ENCODE peak calls at places on chromosomes 3 and 15, in five cellular contexts. F is neural progenitor cell; J is GM12865; U is stomach; P is activated CD8-positive, alpha-beta T cell treated with anti-CD3 and anti-CD28 coated beads for 36 hours. D is an unnamed sample.

GRCh38 chr3:46297658-46298423 is 55.6 kb downstream of the CCR3 start:
- DNase-seq in U (no peak), J (peak; percentile 37), F (no peak), P (no peak), D (no peak)

GRCh38 chr3:73508330-73508954 is 116.3 kb downstream of the PDZRN3 start:
- DNase-seq in J (peak; percentile 70), P (peak; percentile 46), F (peak; percentile 83), U (peak; percentile 59), D (peak; percentile 56)

GRCh38 chr3:12442654-12443501 is 41.4 kb upstream of the TSEN2 start:
- DNase-seq in F (no peak), U (no peak), J (no peak), P (no peak), D (no peak)

GRCh38 chr3:188025555-188025954 is 128.4 kb upstream of the LPP start:
- DNase-seq in J (no peak), P (no peak), U (no peak), F (no peak), D (no peak)

GRCh38 chr15:28960979-28961378 is 75.2 kb downstream of the APBA2 start:
- DNase-seq in U (no peak), P (no peak), F (no peak), J (no peak), D (no peak)

GRCh38 chr3:64291345-64291744 is 66.1 kb upstream of the PRICKLE2 start:
- DNase-seq in U (no peak), P (no peak), J (no peak), F (no peak), D (no peak)

GRCh38 chr3:153043729-153044314 is 118.2 kb upstream of the RAP2B start:
- DNase-seq in U (no peak), F (no peak), P (no peak), J (no peak), D (no peak)

GRCh38 chr3:131110087-131110486 is 83.4 kb downstream of the NEK11 start:
- DNase-seq in U (no peak), F (no peak), J (no peak), P (no peak), D (no peak)

GRCh38 chr3:149768704-149769103 is 16.4 kb upstream of the COMMD2 start:
- DNase-seq in U (no peak), J (no peak), F (no peak), P (no peak), D (no peak)

GRCh38 chr15:90402230-90402629 is 14.2 kb downstream of the IQGAP1 start:
- DNase-seq in U (no peak), P (no peak), J (no peak), F (no peak), D (no peak)

GRCh38 chr15:100083572-100083971 is 258.2 kb downstream of the ADAMTS17 start:
- DNase-seq in F (no peak), P (no peak), J (no peak), U (no peak), D (no peak)

GRCh38 chr3:123935830-123936229 is 25.2 kb downstream of the CCDC14 start:
- DNase-seq in F (no peak), P (no peak), U (no peak), J (no peak), D (no peak)

GRCh38 chr15:74780983-74781672 is 752 bp upstream of the CSK start:
- DNase-seq in F (no peak), J (peak; percentile 73), U (no peak), P (peak; percentile 73), D (no peak)

GRCh38 chr15:84869510-84869909 is 15.0 kb upstream of the SLC28A1 start:
- DNase-seq in J (no peak), P (no peak), U (no peak), F (no peak), D (no peak)

GRCh38 chr3:50193746-50194127 is 2.3 kb downstream of the GNAT1 start:
- DNase-seq in U (no peak), P (no peak), F (no peak), J (no peak), D (no peak)

GRCh38 chr3:58000713-58001467 is 7.3 kb upstream of the FLNB start:
- DNase-seq in U (no peak), P (no peak), F (no peak), J (no peak), D (no peak)

GRCh38 chr3:14254812-14255702 is 76.4 kb downstream of the LSM3 start:
- DNase-seq in J (no peak), F (no peak), P (no peak), U (no peak), D (no peak)

GRCh38 chr15:70198441-70199123 is 100.9 kb upstream of the TLE3 start:
- DNase-seq in J (peak; percentile 10), F (no peak), U (no peak), P (no peak), D (no peak)

GRCh38 chr3:14532691-14533456 is 7.3 kb downstream of the GRIP2 start:
- DNase-seq in J (no peak), P (no peak), F (peak; percentile 52), U (peak; percentile 94), D (no peak)

GRCh38 chr3:42012378-42012934 is 50.6 kb upstream of the ULK4 start:
- DNase-seq in F (no peak), U (no peak), J (no peak), P (peak; percentile 11), D (no peak)

GRCh38 chr15:31361764-31362120 is 35.1 kb downstream of the KLF13 start:
- DNase-seq in P (no peak), J (no peak), F (peak; percentile 11), U (no peak), D (no peak)

GRCh38 chr3:27888562-27888961 is 166.4 kb upstream of the EOMES start:
- DNase-seq in F (peak; percentile 15), P (no peak), U (no peak), J (no peak), D (no peak)

GRCh38 chr15:97598353-97598798 is 362.1 kb upstream of the ARRDC4 start:
- DNase-seq in P (no peak), J (no peak), U (no peak), F (no peak), D (no peak)

GRCh38 chr3:134597390-134597975 is 53.3 kb downstream of the KY start:
- DNase-seq in U (no peak), P (no peak), F (no peak), J (no peak), D (no peak)

GRCh38 chr3:47799733-47800132 is 3.2 kb upstream of the DHX30 start:
- DNase-seq in F (peak; percentile 60), J (peak; percentile 28), P (no peak), U (no peak), D (no peak)

GRCh38 chr3:120506828-120507774 is 56.3 kb upstream of the FSTL1 start:
- DNase-seq in J (peak; percentile 31), F (peak; percentile 50), U (no peak), P (peak; percentile 20), D (peak; percentile 11)

GRCh38 chr15:55344206-55344605 is 25.2 kb downstream of the PIGB start:
- DNase-seq in J (peak; percentile 3), F (peak; percentile 34), P (no peak), U (no peak), D (no peak)

GRCh38 chr3:55729546-55729945 is 242.4 kb upstream of the WNT5A start:
- DNase-seq in U (no peak), F (no peak), P (no peak), J (no peak), D (no peak)

GRCh38 chr3:52520716-52521487 is 12.8 kb downstream of the NT5DC2 start:
- DNase-seq in P (no peak), F (no peak), U (no peak), J (no peak), D (no peak)

GRCh38 chr3:181725033-181725775 is 13.5 kb downstream of the SOX2 start:
- DNase-seq in J (no peak), P (no peak), U (no peak), F (peak; percentile 64), D (no peak)

GRCh38 chr3:181725830-181726229 is 14.1 kb downstream of the SOX2 start:
- DNase-seq in J (no peak), F (peak; percentile 86), U (no peak), P (no peak), D (no peak)

GRCh38 chr3:181727122-181728036 is 15.7 kb downstream of the SOX2 start:
- DNase-seq in F (peak; percentile 82), U (peak; percentile 40), P (no peak), J (no peak), D (no peak)

GRCh38 chr3:181728470-181728869 is 16.7 kb downstream of the SOX2 start:
- DNase-seq in J (no peak), F (no peak), P (no peak), U (no peak), D (no peak)

DNA sequence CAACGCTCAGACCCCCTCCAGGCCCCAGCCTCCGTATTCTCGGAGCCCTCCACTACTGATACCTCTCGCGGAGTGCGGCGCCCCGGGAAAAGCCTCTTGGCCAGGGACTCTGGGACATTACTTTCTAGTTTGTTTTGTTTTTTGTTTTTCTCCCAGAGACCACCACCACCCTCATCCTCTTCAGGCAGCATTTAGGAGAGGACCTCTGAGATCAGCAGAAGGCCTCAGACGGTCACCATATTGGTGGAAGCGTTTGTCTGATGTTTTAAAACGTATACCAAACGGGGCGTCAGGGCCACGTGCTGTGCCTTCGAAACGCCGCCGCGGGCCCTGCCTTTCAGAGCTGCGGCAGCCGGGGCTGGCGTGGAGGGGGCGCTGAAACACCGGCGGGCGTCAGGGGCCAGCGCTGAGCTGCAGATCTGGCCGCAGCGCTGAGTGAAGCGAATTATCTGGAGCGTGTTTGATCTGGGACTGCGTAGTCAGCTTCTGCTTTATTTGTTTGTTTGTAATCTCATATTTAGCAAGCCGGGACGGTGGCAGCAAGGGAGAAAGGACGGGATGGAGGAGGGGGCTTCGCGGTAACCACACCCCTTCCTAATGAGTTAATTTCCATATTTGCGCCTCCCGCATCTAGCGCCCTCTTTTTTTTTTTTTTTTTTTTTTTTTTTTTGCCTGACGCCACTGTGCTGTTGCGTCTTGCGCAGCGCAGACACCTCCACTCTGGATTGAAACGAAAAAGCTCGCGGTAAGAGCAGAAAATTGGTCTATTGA is 14.8 kb downstream of the SOX2 start:
- DNase-seq in P (no peak), J (no peak), F (peak; percentile 94), U (peak; percentile 63), D (no peak)
- TF ChIP-seq CTCF in P (no peak), J (no peak), F (peak; percentile 61), U (peak; percentile 18), D (peak; percentile 7)

GRCh38 chr3:80785875-80786274 is 975.6 kb downstream of the GBE1 start:
- DNase-seq in P (no peak), U (no peak), J (no peak), F (no peak), D (no peak)

GRCh38 chr3:80788914-80789313 is 972.5 kb downstream of the GBE1 start:
- DNase-seq in J (no peak), U (no peak), F (no peak), P (no peak), D (no peak)

GRCh38 chr3:80785475-80785874 is 976.0 kb downstream of the GBE1 start:
- DNase-seq in F (peak; percentile 19), U (no peak), P (no peak), J (no peak), D (no peak)
- TF ChIP-seq CTCF in F (peak; percentile 57), U (no peak), P (no peak), J (peak; percentile 7), D (no peak)

GRCh38 chr3:66484106-66484857 is 16.5 kb downstream of the LRIG1 start:
- DNase-seq in J (no peak), P (no peak), F (peak; percentile 46), U (no peak), D (no peak)
- TF ChIP-seq CTCF in J (no peak), P (no peak), F (no peak), U (no peak), D (no peak)

DNA sequence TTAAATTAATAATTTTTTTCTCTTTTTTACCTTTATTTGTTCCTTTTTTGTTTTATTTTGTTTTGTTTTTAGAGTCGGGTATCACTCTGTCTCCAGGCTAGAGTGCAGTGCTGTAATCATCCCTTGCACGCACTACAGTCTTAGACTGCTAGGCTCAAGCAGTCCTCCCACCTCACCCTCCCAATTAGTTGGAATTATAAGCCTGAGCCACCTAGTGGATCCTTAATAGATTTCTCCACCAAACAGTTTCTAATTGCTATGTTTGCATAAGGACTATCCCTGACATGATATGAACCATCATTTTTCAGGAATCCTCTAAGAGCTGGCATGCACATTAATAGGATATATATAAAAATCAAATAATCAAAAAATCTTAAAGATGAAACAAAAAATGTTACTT is 993.2 kb downstream of the OTOL1 start:
- DNase-seq in F (peak; percentile 21), U (no peak), J (no peak), P (no peak), D (no peak)
- TF ChIP-seq CTCF in F (peak; percentile 36), U (no peak), J (no peak), P (no peak), D (no peak)

D was measured in GM10248.